ENCODE peak calls at places on chromosomes 11 and 22, in six cellular contexts. One of them, this sample, is unnamed.
A peak's percentile ranks its signal among the peaks of the same experiment; 100 is the strongest.

GRCh38 chr11:1507381-1508140 is 21.0 kb upstream of the MOB2 start:
- DNase-seq in BJ: no peak
- DNase-seq in kidney: peak; percentile 54
- DNase-seq in fibroblast of pulmonary artery: no peak
- DNase-seq in GM12865: no peak
- DNase-seq in RWPE1: no peak
- DNase-seq in this sample: no peak

GRCh38 chr11:134439181-134439580 is 27.1 kb upstream of the B3GAT1 start:
- DNase-seq in kidney: no peak
- DNase-seq in RWPE1: no peak
- DNase-seq in BJ: no peak
- DNase-seq in fibroblast of pulmonary artery: no peak
- DNase-seq in GM12865: no peak
- DNase-seq in this sample: no peak

GRCh38 chr11:112437096-112437495 is 176.4 kb upstream of the PLET1 start:
- DNase-seq in fibroblast of pulmonary artery: no peak
- DNase-seq in BJ: no peak
- DNase-seq in RWPE1: no peak
- DNase-seq in GM12865: no peak
- DNase-seq in kidney: no peak
- DNase-seq in this sample: no peak

GRCh38 chr22:50191041-50191740 is 5.5 kb downstream of the TRABD start:
- DNase-seq in RWPE1: no peak
- DNase-seq in fibroblast of pulmonary artery: no peak
- DNase-seq in BJ: no peak
- DNase-seq in kidney: peak; percentile 87
- DNase-seq in GM12865: peak; percentile 94
- DNase-seq in this sample: no peak

GRCh38 chr11:93287434-93287833 is 43.1 kb upstream of the DEUP1 start:
- DNase-seq in fibroblast of pulmonary artery: no peak
- DNase-seq in BJ: no peak
- DNase-seq in GM12865: no peak
- DNase-seq in RWPE1: no peak
- DNase-seq in kidney: no peak
- DNase-seq in this sample: no peak

GRCh38 chr11:47886096-47886495 is 37.9 kb upstream of the NUP160 start:
- DNase-seq in GM12865: no peak
- DNase-seq in BJ: no peak
- DNase-seq in kidney: peak; percentile 30
- DNase-seq in fibroblast of pulmonary artery: peak; percentile 84
- DNase-seq in RWPE1: no peak
- DNase-seq in this sample: no peak

GRCh38 chr11:134440851-134441645 is 29.0 kb upstream of the B3GAT1 start:
- DNase-seq in fibroblast of pulmonary artery: no peak
- DNase-seq in GM12865: no peak
- DNase-seq in kidney: no peak
- DNase-seq in RWPE1: no peak
- DNase-seq in BJ: no peak
- DNase-seq in this sample: no peak

GRCh38 chr11:30741039-30741550 is 154.9 kb upstream of the MPPED2 start:
- DNase-seq in BJ: peak; percentile 66
- DNase-seq in GM12865: no peak
- DNase-seq in fibroblast of pulmonary artery: peak; percentile 29
- DNase-seq in kidney: no peak
- DNase-seq in RWPE1: no peak
- DNase-seq in this sample: peak; percentile 46

GRCh38 chr22:46574438-46574992 is 37.1 kb upstream of the CELSR1 start:
- DNase-seq in fibroblast of pulmonary artery: no peak
- DNase-seq in kidney: peak; percentile 72
- DNase-seq in GM12865: no peak
- DNase-seq in RWPE1: no peak
- DNase-seq in BJ: no peak
- DNase-seq in this sample: no peak

GRCh38 chr22:22168190-22168940 is 76.2 kb upstream of the VPREB1 start:
- DNase-seq in GM12865: peak; percentile 93
- DNase-seq in fibroblast of pulmonary artery: peak; percentile 66
- DNase-seq in RWPE1: no peak
- DNase-seq in BJ: no peak
- DNase-seq in kidney: no peak
- DNase-seq in this sample: peak; percentile 53

GRCh38 chr11:113504586-113504985 is 29.4 kb upstream of the DRD2 start:
- DNase-seq in kidney: no peak
- DNase-seq in GM12865: no peak
- DNase-seq in RWPE1: no peak
- DNase-seq in BJ: no peak
- DNase-seq in fibroblast of pulmonary artery: no peak
- DNase-seq in this sample: no peak

GRCh38 chr22:39364646-39365405 is 15.0 kb downstream of the SYNGR1 start:
- DNase-seq in kidney: no peak
- DNase-seq in BJ: no peak
- DNase-seq in GM12865: no peak
- DNase-seq in RWPE1: no peak
- DNase-seq in fibroblast of pulmonary artery: no peak
- DNase-seq in this sample: no peak

GRCh38 chr11:129732926-129733325 is 82.7 kb upstream of the TMEM45B start:
- DNase-seq in GM12865: no peak
- DNase-seq in RWPE1: no peak
- DNase-seq in fibroblast of pulmonary artery: no peak
- DNase-seq in kidney: no peak
- DNase-seq in BJ: no peak
- DNase-seq in this sample: no peak

GRCh38 chr11:111435046-111435698 is 56.1 kb upstream of the POU2AF1 start:
- DNase-seq in kidney: no peak
- DNase-seq in BJ: no peak
- DNase-seq in GM12865: no peak
- DNase-seq in RWPE1: no peak
- DNase-seq in fibroblast of pulmonary artery: no peak
- DNase-seq in this sample: no peak

GRCh38 chr11:113376156-113376555 is 11.4 kb upstream of the ANKK1 start:
- DNase-seq in kidney: no peak
- DNase-seq in GM12865: peak; percentile 44
- DNase-seq in RWPE1: no peak
- DNase-seq in fibroblast of pulmonary artery: peak; percentile 72
- DNase-seq in BJ: no peak
- DNase-seq in this sample: no peak

GRCh38 chr11:101993172-101993571 is 54.1 kb upstream of the CFAP300 start:
- DNase-seq in RWPE1: no peak
- DNase-seq in kidney: no peak
- DNase-seq in BJ: no peak
- DNase-seq in fibroblast of pulmonary artery: no peak
- DNase-seq in GM12865: no peak
- DNase-seq in this sample: no peak

GRCh38 chr11:74846770-74847169 is 98.1 kb downstream of the RNF169 start:
- DNase-seq in fibroblast of pulmonary artery: peak; percentile 15
- DNase-seq in RWPE1: peak; percentile 22
- DNase-seq in kidney: no peak
- DNase-seq in BJ: no peak
- DNase-seq in GM12865: no peak
- DNase-seq in this sample: no peak
- TF ChIP-seq CTCF in fibroblast of pulmonary artery: peak; percentile 13
- TF ChIP-seq CTCF in RWPE1: no peak
- TF ChIP-seq CTCF in kidney: no peak
- TF ChIP-seq CTCF in BJ: no peak
- TF ChIP-seq CTCF in GM12865: no peak
- TF ChIP-seq CTCF in this sample: no peak

DNA sequence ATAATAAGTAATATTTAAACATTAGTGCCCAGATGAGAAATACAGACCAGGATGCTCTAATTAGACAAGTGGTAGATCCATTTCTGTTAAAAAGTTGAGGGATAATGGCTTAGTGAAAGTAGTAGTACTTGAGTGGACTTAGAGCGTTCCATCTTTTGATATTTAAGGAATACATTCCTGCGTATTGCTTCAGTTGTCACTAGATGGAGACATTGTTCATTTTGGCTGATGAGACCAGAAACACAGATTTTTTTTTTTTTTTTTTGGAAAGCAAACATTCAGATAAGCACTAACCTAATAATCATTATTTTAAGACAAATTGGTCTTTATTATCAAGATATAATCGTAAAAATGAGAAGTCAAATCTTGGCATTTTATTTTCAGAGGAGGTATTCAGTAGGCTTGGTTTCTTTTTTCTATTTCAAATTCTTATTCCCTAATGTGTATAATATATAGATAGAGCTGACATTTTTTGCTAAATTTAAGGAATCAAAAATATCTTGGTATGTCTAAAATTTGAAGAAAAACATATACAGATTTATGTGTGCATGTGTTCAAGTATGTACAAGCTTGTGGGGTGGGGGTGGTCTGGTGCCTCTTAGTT is 92.9 kb downstream of the DYNC2H1 start:
- DNase-seq in fibroblast of pulmonary artery: peak; percentile 72
- DNase-seq in GM12865: peak; percentile 14
- DNase-seq in kidney: no peak
- DNase-seq in BJ: no peak
- DNase-seq in RWPE1: peak; percentile 34
- DNase-seq in this sample: peak; percentile 54
- TF ChIP-seq CTCF in fibroblast of pulmonary artery: peak; percentile 82
- TF ChIP-seq CTCF in GM12865: peak; percentile 33
- TF ChIP-seq CTCF in kidney: peak; percentile 34
- TF ChIP-seq CTCF in BJ: peak; percentile 67
- TF ChIP-seq CTCF in RWPE1: peak; percentile 73
- TF ChIP-seq CTCF in this sample: peak; percentile 37

DNA sequence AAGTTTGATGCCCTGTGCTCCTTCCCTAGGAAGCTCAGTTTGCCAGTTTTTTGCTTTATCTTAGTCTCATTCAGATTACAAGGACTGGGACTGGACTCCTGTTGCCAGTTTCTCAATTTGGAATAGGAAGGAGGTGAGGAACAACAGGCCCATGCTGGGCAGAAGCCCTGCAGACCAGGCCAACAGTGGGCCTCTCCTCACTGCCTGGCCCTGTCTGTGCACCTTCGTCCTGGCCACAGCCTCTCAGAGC is 23.7 kb downstream of the MED15 start:
- DNase-seq in RWPE1: no peak
- DNase-seq in GM12865: no peak
- DNase-seq in fibroblast of pulmonary artery: no peak
- DNase-seq in kidney: no peak
- DNase-seq in BJ: no peak
- DNase-seq in this sample: no peak
- TF ChIP-seq CTCF in RWPE1: no peak
- TF ChIP-seq CTCF in GM12865: no peak
- TF ChIP-seq CTCF in fibroblast of pulmonary artery: no peak
- TF ChIP-seq CTCF in kidney: no peak
- TF ChIP-seq CTCF in BJ: no peak
- TF ChIP-seq CTCF in this sample: no peak

GRCh38 chr11:78586452-78587046 is 11.9 kb upstream of the NARS2 start:
- DNase-seq in kidney: no peak
- DNase-seq in RWPE1: no peak
- DNase-seq in GM12865: peak; percentile 48
- DNase-seq in BJ: no peak
- DNase-seq in fibroblast of pulmonary artery: peak; percentile 50
- DNase-seq in this sample: peak; percentile 41
- TF ChIP-seq CTCF in kidney: peak; percentile 24
- TF ChIP-seq CTCF in RWPE1: peak; percentile 25
- TF ChIP-seq CTCF in GM12865: peak; percentile 39
- TF ChIP-seq CTCF in BJ: peak; percentile 48
- TF ChIP-seq CTCF in fibroblast of pulmonary artery: peak; percentile 58
- TF ChIP-seq CTCF in this sample: peak; percentile 53

DNA sequence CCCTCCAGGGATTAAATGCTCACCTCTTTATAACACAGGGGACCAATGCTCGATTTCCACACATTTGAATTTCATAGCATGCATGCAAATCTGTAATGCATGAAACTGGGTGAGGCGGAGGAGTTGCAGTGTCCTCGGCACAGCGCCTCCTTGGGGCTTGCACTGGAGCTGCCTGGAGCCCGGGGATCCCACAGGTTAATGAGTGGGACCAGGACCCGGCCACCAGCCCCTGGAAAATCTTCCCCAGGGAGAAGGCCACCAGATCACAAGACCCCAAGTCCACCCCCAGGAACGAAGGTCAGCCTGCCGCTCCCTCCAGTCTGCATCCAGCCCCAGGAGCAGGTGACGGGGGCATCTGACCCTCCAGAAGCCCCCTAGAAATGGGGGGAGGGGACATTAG is 119.1 kb downstream of the MN1 start:
- DNase-seq in BJ: no peak
- DNase-seq in GM12865: no peak
- DNase-seq in RWPE1: no peak
- DNase-seq in fibroblast of pulmonary artery: no peak
- DNase-seq in kidney: no peak
- DNase-seq in this sample: no peak
- TF ChIP-seq CTCF in BJ: no peak
- TF ChIP-seq CTCF in GM12865: no peak
- TF ChIP-seq CTCF in RWPE1: no peak
- TF ChIP-seq CTCF in fibroblast of pulmonary artery: peak; percentile 28
- TF ChIP-seq CTCF in kidney: no peak
- TF ChIP-seq CTCF in this sample: no peak

GRCh38 chr11:3959015-3959917 is 103.8 kb downstream of the STIM1 start:
- DNase-seq in kidney: no peak
- DNase-seq in BJ: no peak
- DNase-seq in RWPE1: peak; percentile 48
- DNase-seq in fibroblast of pulmonary artery: peak; percentile 35
- DNase-seq in GM12865: peak; percentile 19
- DNase-seq in this sample: peak; percentile 31
- TF ChIP-seq CTCF in kidney: no peak
- TF ChIP-seq CTCF in BJ: peak; percentile 15
- TF ChIP-seq CTCF in RWPE1: no peak
- TF ChIP-seq CTCF in fibroblast of pulmonary artery: peak; percentile 9
- TF ChIP-seq CTCF in GM12865: no peak
- TF ChIP-seq CTCF in this sample: no peak

GRCh38 chr11:125675196-125675595 is 5.5 kb downstream of the ACRV1 start:
- DNase-seq in BJ: no peak
- DNase-seq in kidney: no peak
- DNase-seq in RWPE1: no peak
- DNase-seq in fibroblast of pulmonary artery: no peak
- DNase-seq in GM12865: no peak
- DNase-seq in this sample: no peak

GRCh38 chr11:125680747-125681146 is at the start of gene ACRV1:
- DNase-seq in GM12865: no peak
- DNase-seq in kidney: no peak
- DNase-seq in BJ: no peak
- DNase-seq in RWPE1: no peak
- DNase-seq in fibroblast of pulmonary artery: no peak
- DNase-seq in this sample: no peak

GRCh38 chr11:125674210-125674609 is 6.4 kb downstream of the ACRV1 start:
- DNase-seq in kidney: no peak
- DNase-seq in fibroblast of pulmonary artery: no peak
- DNase-seq in RWPE1: no peak
- DNase-seq in GM12865: no peak
- DNase-seq in BJ: no peak
- DNase-seq in this sample: no peak

GRCh38 chr11:125679837-125680236 is 810 bp downstream of the ACRV1 start:
- DNase-seq in RWPE1: no peak
- DNase-seq in kidney: no peak
- DNase-seq in fibroblast of pulmonary artery: no peak
- DNase-seq in BJ: no peak
- DNase-seq in GM12865: no peak
- DNase-seq in this sample: no peak

GRCh38 chr11:125679397-125679796 is 1.2 kb downstream of the ACRV1 start:
- DNase-seq in RWPE1: no peak
- DNase-seq in fibroblast of pulmonary artery: no peak
- DNase-seq in BJ: no peak
- DNase-seq in kidney: no peak
- DNase-seq in GM12865: no peak
- DNase-seq in this sample: no peak
- TF ChIP-seq CTCF in RWPE1: no peak
- TF ChIP-seq CTCF in fibroblast of pulmonary artery: peak; percentile 29
- TF ChIP-seq CTCF in BJ: peak; percentile 25
- TF ChIP-seq CTCF in kidney: no peak
- TF ChIP-seq CTCF in GM12865: no peak
- TF ChIP-seq CTCF in this sample: no peak